ENCODE peak calls at places on chromosomes 13 and 19, in four cellular contexts. P is K562, H is SK-N-SH, Q is GM12878. N is an unnamed sample.

GRCh38 chr19:33248954-33249613 is 23.4 kb upstream of the SLC7A10 start:
- DNase-seq in Q (no peak), H (peak; percentile 70), P (no peak), N (no peak)

GRCh38 chr13:68697551-68697950 is 1410.1 kb upstream of the ATXN8OS start:
- DNase-seq in H (peak; percentile 31), P (no peak), Q (no peak), N (no peak)

GRCh38 chr13:28609936-28610335 is 49.0 kb upstream of the POMP start:
- DNase-seq in H (no peak), Q (no peak), P (no peak), N (no peak)

GRCh38 chr13:26867451-26868067 is 107.0 kb upstream of the GPR12 start:
- DNase-seq in P (peak; percentile 26), H (no peak), Q (no peak), N (peak; percentile 36)

GRCh38 chr13:98443329-98443728 is 133.6 kb downstream of the STK24 start:
- DNase-seq in H (no peak), Q (no peak), P (no peak), N (no peak)

GRCh38 chr13:73215807-73216206 is 157.0 kb downstream of the KLF5 start:
- DNase-seq in Q (no peak), H (no peak), P (no peak), N (no peak)

GRCh38 chr13:92510416-92510815 is 716.2 kb upstream of the GPC6 start:
- DNase-seq in P (no peak), Q (no peak), H (no peak), N (no peak)

GRCh38 chr19:4684312-4685095 is 14.4 kb upstream of the MYDGF start:
- DNase-seq in P (no peak), H (no peak), Q (no peak), N (no peak)

GRCh38 chr19:33310606-33311325 is 8.4 kb upstream of the CEBPA start:
- DNase-seq in Q (no peak), H (no peak), P (no peak), N (no peak)

GRCh38 chr19:55255618-55256423 is 3.0 kb downstream of the PPP6R1 start:
- DNase-seq in P (no peak), Q (peak; percentile 39), H (no peak), N (no peak)

GRCh38 chr19:54297759-54298305 is 15.1 kb downstream of the LILRA5 start:
- DNase-seq in Q (no peak), P (peak; percentile 17), H (no peak), N (no peak)

GRCh38 chr19:30144794-30145193 is 202.8 kb downstream of the URI1 start:
- DNase-seq in H (no peak), P (no peak), Q (no peak), N (no peak)

GRCh38 chr13:99859178-99860177 is 112.1 kb downstream of the ZIC5 start:
- DNase-seq in Q (peak; percentile 41), P (no peak), H (no peak), N (no peak)

GRCh38 chr13:74218291-74218690 is 84.1 kb upstream of the KLF12 start:
- DNase-seq in Q (no peak), H (no peak), P (no peak), N (no peak)

GRCh38 chr19:56899943-56900342 is 59.4 kb upstream of the PEG3 start:
- DNase-seq in H (no peak), P (no peak), Q (no peak), N (no peak)

GRCh38 chr19:52670046-52670445 is 31.9 kb upstream of the ZNF83 start:
- DNase-seq in H (no peak), Q (no peak), P (no peak), N (no peak)

GRCh38 chr19:33365676-33366075 is 7.8 kb upstream of the CEBPG start:
- DNase-seq in P (no peak), H (no peak), Q (no peak), N (no peak)

GRCh38 chr13:99299545-99300341 is 7.5 kb downstream of the GPR183 start:
- DNase-seq in Q (no peak), H (no peak), P (no peak), N (no peak)

GRCh38 chr19:14168259-14168972 is 32.0 kb upstream of the ASF1B start:
- DNase-seq in P (no peak), Q (no peak), H (peak; percentile 79), N (no peak)

GRCh38 chr19:32471095-32471494 is 65.5 kb downstream of the DPY19L3 start:
- DNase-seq in H (no peak), P (no peak), Q (no peak), N (no peak)

GRCh38 chr13:79936368-79937136 is 404.4 kb downstream of the SPRY2 start:
- DNase-seq in P (no peak), H (peak; percentile 61), Q (no peak), N (no peak)

GRCh38 chr19:7658219-7658686 is 10.6 kb upstream of the RETN start:
- DNase-seq in Q (peak; percentile 79), P (no peak), H (no peak), N (no peak)

GRCh38 chr19:38869160-38869835 is 8.8 kb downstream of the RINL start:
- DNase-seq in Q (no peak), H (peak; percentile 47), P (no peak), N (peak; percentile 39)

GRCh38 chr13:28181413-28181812 is 43.1 kb downstream of the PAN3 start:
- DNase-seq in P (no peak), H (no peak), Q (no peak), N (no peak)

GRCh38 chr19:5907216-5907615 is 2.5 kb downstream of the VMAC start:
- DNase-seq in P (no peak), Q (no peak), H (no peak), N (no peak)

GRCh38 chr13:65034266-65034665 is 2195.9 kb downstream of the PCDH9 start:
- DNase-seq in H (peak; percentile 7), Q (no peak), P (no peak), N (peak; percentile 11)

GRCh38 chr13:43058318-43058674 is 34.9 kb downstream of the DNAJC15 start:
- DNase-seq in Q (no peak), H (no peak), P (no peak), N (peak; percentile 23)

GRCh38 chr19:5218963-5219530 is 121.6 kb downstream of the PTPRS start:
- DNase-seq in Q (no peak), H (no peak), P (no peak), N (no peak)

GRCh38 chr19:4337906-4338440 is 654 bp downstream of the STAP2 start:
- DNase-seq in Q (no peak), P (no peak), H (no peak), N (no peak)

GRCh38 chr19:44745386-44745831 is 3.1 kb upstream of the BCL3 start:
- DNase-seq in P (no peak), H (no peak), Q (no peak), N (peak; percentile 41)

GRCh38 chr13:93502987-93503386 is 276.4 kb downstream of the GPC6 start:
- DNase-seq in Q (no peak), H (no peak), P (no peak), N (no peak)

GRCh38 chr13:30156270-30156669 is 151.1 kb downstream of the KATNAL1 start:
- DNase-seq in P (no peak), H (no peak), Q (no peak), N (no peak)

GRCh38 chr13:39056018-39056417 is 17.8 kb downstream of the NHLRC3 start:
- DNase-seq in H (no peak), P (no peak), Q (no peak), N (no peak)

GRCh38 chr19:932647-933552 is 7.1 kb downstream of the ARID3A start:
- DNase-seq in H (peak; percentile 94), Q (no peak), P (no peak), N (no peak)

GRCh38 chr13:113060557-113061270 is 44.9 kb upstream of the F7 start:
- DNase-seq in Q (no peak), H (no peak), P (no peak), N (no peak)

GRCh38 chr19:43699506-43700367 is 16.1 kb upstream of the IRGC start:
- DNase-seq in H (peak; percentile 63), P (no peak), Q (no peak), N (peak; percentile 83)

GRCh38 chr13:104980571-104980970 is 1554.9 kb downstream of the EFNB2 start:
- DNase-seq in P (no peak), Q (no peak), H (no peak), N (no peak)

GRCh38 chr19:15358918-15359317 is 20.7 kb downstream of the AKAP8 start:
- DNase-seq in Q (no peak), P (no peak), H (no peak), N (no peak)
- TF ChIP-seq MAX in Q (no peak), P (no peak), H (no peak), N (no peak)

GRCh38 chr13:110465696-110466095 is 95.8 kb downstream of the RAB20 start:
- DNase-seq in P (no peak), Q (no peak), H (no peak), N (no peak)

GRCh38 chr13:110462091-110462490 is 99.4 kb downstream of the RAB20 start:
- DNase-seq in P (no peak), Q (no peak), H (no peak), N (no peak)

GRCh38 chr13:110464547-110465343 is 96.8 kb downstream of the RAB20 start:
- DNase-seq in Q (no peak), P (no peak), H (no peak), N (no peak)

GRCh38 chr13:110466261-110466660 is 95.3 kb downstream of the RAB20 start:
- DNase-seq in Q (no peak), P (no peak), H (no peak), N (no peak)

GRCh38 chr13:110463876-110464510 is 97.5 kb downstream of the RAB20 start:
- DNase-seq in Q (no peak), P (no peak), H (no peak), N (no peak)
- TF ChIP-seq USF1 in Q (no peak), P (no peak), H (no peak), N (no peak)

GRCh38 chr19:49906879-49907564 is 10.3 kb upstream of the IL4I1 start:
- DNase-seq in Q (peak; percentile 85), P (no peak), H (no peak), N (no peak)

GRCh38 chr19:49908480-49909420 is 12.1 kb upstream of the IL4I1 start:
- DNase-seq in H (no peak), P (no peak), Q (no peak), N (no peak)

GRCh38 chr19:49910179-49910578 is 13.5 kb upstream of the IL4I1 start:
- DNase-seq in H (no peak), P (no peak), Q (no peak), N (no peak)

GRCh38 chr19:49911381-49912145 is 14.9 kb upstream of the IL4I1 start:
- DNase-seq in Q (peak; percentile 83), H (no peak), P (no peak), N (no peak)

GRCh38 chr19:49907745-49908446 is 11.2 kb upstream of the IL4I1 start:
- DNase-seq in Q (peak; percentile 59), H (no peak), P (no peak), N (no peak)
- TF ChIP-seq MAX in Q (no peak), H (no peak), P (no peak), N (no peak)

DNA sequence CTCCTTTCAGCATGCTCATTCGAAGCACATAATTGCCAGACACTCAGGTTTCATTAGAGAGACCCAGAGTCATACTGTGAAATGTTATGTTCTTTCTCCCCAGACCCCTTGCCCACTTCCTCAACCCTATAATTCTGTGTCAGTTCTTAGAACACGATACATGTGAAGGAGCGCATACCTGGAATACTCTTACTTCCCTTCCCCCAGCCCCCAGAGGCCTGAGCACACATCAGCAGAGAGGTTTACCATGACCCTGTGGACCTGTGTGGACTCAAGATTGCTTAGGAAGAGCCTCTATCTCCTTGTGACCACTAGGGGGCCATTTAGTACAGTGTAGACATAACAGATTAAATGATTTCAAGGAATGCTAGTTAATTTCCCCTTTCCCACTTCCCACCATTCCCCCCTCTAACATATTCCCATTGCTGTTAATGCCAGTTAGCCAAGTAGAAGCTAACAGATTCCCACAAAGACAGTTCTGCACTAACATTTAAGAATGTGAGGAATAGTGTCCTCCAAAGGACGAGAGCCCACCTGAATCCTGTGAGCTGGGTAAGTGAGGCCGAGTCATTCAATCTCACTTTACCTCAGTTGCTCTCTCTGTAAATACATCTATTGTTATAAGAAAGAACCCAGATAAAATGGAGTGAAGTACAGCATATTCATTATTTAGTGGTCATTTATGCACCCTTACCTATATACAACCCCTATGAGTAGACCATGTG is 154.2 kb upstream of the MAB21L1 start:
- DNase-seq in P (peak; percentile 7), Q (no peak), H (peak; percentile 36), N (peak; percentile 28)
- TF ChIP-seq USF1 in P (no peak), Q (no peak), H (no peak), N (no peak)

N was measured in WTC11.